ENCODE peak calls at places on chromosomes 7 and 10, in nine cellular contexts. I is AG09309; G is foreskin fibroblast; N is AG10803; M is mammary epithelial cell; H is choroid plexus epithelial cell; X is CD8-positive, alpha-beta T cell; T is Peyer's patch; J is kidney epithelial cell. P is an unnamed sample.
A peak's percentile ranks its signal among the peaks of the same experiment; 100 is the strongest.

GRCh38 chr7:99111591-99111990 is 32.3 kb downstream of the SMURF1 start:
- DNase-seq in I (no peak), G (no peak), N (no peak), M (no peak), H (no peak), X (no peak), T (no peak), J (no peak), P (no peak)

GRCh38 chr10:2882628-2883027 is 184.7 kb upstream of the PFKP start:
- DNase-seq in I (no peak), G (no peak), N (no peak), M (no peak), H (no peak), X (no peak), T (no peak), J (no peak), P (no peak)

GRCh38 chr10:3777876-3778707 is 6.9 kb downstream of the KLF6 start:
- DNase-seq in I (no peak), G (peak; percentile 14), N (peak; percentile 19), M (peak; percentile 40), H (peak; percentile 49), X (no peak), T (peak; percentile 24), J (no peak), P (peak; percentile 57)

GRCh38 chr7:132654150-132654549 is 77.9 kb upstream of the PLXNA4 start:
- DNase-seq in I (no peak), G (peak; percentile 52), N (no peak), M (no peak), H (peak; percentile 50), X (no peak), T (peak; percentile 29), J (no peak), P (peak; percentile 20)

GRCh38 chr7:147103224-147103623 is 986.6 kb downstream of the CNTNAP2 start:
- DNase-seq in I (no peak), G (no peak), N (no peak), M (no peak), H (no peak), X (no peak), T (no peak), J (no peak), P (no peak)

GRCh38 chr7:76430211-76430610 is 5.5 kb downstream of the ZP3 start:
- DNase-seq in I (no peak), G (no peak), N (no peak), M (no peak), H (no peak), X (no peak), T (peak; percentile 33), J (no peak), P (no peak)

GRCh38 chr7:39164887-39165286 is 187.2 kb downstream of the POU6F2 start:
- DNase-seq in I (no peak), G (no peak), N (no peak), M (no peak), H (no peak), X (no peak), T (no peak), J (no peak), P (no peak)

GRCh38 chr7:43105521-43106120 is 6.8 kb upstream of the HECW1 start:
- DNase-seq in I (no peak), G (peak; percentile 84), N (no peak), M (no peak), H (peak; percentile 19), X (no peak), T (no peak), J (no peak), P (peak; percentile 41)

DNA sequence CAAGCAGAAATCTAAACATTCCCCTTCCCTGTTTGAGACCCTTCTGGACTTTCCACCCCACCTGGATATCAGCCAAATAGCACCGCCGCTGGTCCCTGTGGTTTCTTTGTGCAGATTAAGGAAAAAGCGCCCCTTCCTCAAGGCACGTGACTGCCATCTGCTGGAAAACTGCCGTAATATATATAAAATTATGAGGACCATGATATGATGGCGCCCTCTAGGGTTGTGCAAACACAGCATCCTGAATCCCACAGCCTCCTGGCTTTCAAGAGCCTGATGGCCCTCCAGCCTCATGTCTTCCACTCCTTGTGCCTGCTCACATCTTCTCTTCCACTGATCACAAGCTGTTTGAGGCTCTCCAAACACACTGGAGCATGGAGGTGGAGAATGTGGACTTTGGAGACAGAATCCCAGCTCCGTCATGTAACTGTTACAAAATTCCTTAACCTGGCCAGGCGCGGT is 121.3 kb downstream of the MYL10 start:
- DNase-seq in I (no peak), G (peak; percentile 60), N (peak; percentile 31), M (peak; percentile 9), H (peak; percentile 37), X (peak; percentile 7), T (no peak), J (no peak), P (peak; percentile 28)
- TF ChIP-seq CTCF in I (peak; percentile 63), G (peak; percentile 79), N (peak; percentile 57), M (peak; percentile 53), H (peak; percentile 64), X (peak; percentile 22), T (peak; percentile 25), J (peak; percentile 95), P (peak; percentile 57)

DNA sequence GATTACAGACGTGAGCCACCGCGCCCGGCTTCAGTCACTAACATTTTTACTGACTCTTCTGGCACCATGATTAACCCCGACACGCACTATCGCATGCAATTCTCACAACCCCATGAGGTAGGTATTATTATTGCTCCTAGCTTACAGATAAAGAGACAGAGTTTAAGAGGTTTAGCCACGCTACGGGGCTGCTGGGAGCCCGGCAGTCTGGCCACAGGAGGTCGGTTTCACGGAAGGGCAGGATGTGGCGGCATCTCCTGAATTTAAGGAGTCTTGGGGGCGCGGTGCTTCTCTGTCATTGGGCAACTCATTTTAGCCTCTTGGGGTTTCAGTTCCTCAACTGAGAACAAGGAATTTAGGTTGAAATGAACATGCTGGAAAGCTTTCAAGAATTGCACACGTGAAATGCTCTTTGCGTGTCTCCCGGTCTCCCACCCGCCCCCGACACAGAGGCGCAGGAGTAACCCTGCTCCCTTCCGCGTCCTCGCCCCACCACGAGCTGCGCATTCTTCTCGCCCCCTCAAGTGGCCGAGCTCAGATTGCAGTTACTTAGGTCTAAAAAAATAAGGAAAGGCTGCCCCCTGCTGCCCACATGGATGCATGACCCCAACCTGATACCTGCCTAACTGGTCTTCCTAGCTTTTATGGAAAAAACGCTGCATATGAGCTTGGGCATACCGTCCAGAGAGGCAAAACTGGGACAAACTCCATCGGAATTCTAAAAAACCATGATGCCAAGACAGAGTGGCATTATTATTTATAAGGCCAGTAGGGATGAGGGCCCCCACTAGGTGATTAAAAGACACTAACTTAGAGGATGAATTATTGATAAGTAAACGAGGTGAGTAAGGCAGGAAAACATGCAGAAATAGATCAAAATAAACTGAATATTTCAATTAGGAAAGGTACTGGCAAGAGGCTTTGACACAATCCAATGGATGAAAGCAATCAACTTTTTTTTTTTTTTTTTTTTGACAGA is 12.4 kb downstream of the PRSS2 start:
- DNase-seq in I (peak; percentile 63), G (peak; percentile 97), N (peak; percentile 89), M (peak; percentile 75), H (peak; percentile 97), X (peak; percentile 77), T (peak; percentile 96), J (peak; percentile 64), P (peak; percentile 94)
- H3K4me3 ChIP-seq in I (peak overlapping the region; percentile 34), G (peak overlapping the region; percentile 45), N (peak overlapping the region; percentile 54), M (peak overlapping the region; percentile 38), H (peak overlapping the region; percentile 53), X (peak overlapping the region; percentile 37), T (peak overlapping the region; percentile 4), J (peak overlapping the region; percentile 27), P (peak overlapping the region; percentile 39)

DNA sequence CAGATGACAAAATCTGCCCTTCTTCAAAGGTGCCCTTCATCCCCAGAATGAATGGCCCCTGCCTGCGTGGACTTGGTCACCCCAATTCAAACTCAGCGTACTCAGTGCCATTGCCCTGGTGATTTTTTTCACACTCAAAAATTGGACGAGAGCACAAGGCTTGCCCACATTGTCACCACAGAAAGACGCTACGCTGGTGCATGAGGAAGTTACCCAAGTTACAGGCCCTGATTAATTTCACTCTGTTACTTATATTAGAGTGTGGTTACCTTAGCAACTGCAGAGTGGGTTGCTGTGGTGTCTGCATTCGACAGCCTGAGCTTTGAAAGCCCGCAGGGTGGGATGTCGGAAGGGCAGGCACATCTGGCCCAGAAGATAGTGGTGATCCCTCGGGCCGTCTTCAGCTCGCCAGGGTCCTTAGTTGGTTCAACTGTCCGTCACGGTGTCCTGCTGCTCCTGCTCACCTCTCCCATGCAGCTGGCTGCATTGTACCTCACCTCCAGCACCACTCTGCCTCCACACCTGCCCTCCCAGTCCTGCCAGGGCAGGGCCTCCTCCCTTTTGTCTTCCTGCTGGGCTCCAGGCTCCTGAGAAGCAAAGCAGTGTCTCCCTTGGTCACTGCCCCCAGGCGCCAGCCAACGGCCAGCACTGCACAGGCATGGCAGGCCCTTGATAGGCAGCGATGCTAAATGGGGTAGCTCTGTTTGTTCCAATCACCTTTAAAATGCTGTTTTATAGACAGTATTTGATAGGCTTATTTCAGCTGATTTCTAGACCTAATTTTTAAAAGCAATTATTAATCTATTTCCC is 167.3 kb downstream of the EBF3 start:
- DNase-seq in I (no peak), G (no peak), N (no peak), M (no peak), H (no peak), X (no peak), T (no peak), J (no peak), P (no peak)
- TF ChIP-seq CTCF in I (no peak), G (no peak), N (no peak), M (no peak), H (no peak), X (no peak), T (no peak), J (no peak), P (no peak)

GRCh38 chr10:15201589-15202300 is 33.3 kb upstream of the NMT2 start:
- DNase-seq in I (no peak), G (peak; percentile 55), N (peak; percentile 34), M (peak; percentile 35), H (peak; percentile 66), X (no peak), T (no peak), J (peak; percentile 39), P (peak; percentile 69)

GRCh38 chr10:15197911-15198310 is 29.4 kb upstream of the NMT2 start:
- DNase-seq in I (no peak), G (no peak), N (no peak), M (no peak), H (no peak), X (no peak), T (no peak), J (no peak), P (no peak)

GRCh38 chr10:15197276-15197675 is 28.8 kb upstream of the NMT2 start:
- DNase-seq in I (peak; percentile 42), G (peak; percentile 72), N (no peak), M (no peak), H (peak; percentile 65), X (no peak), T (no peak), J (no peak), P (peak; percentile 74)

GRCh38 chr10:15200626-15201025 is 32.1 kb upstream of the NMT2 start:
- DNase-seq in I (peak; percentile 46), G (peak; percentile 89), N (peak; percentile 88), M (peak; percentile 78), H (peak; percentile 82), X (no peak), T (no peak), J (peak; percentile 83), P (peak; percentile 82)

DNA sequence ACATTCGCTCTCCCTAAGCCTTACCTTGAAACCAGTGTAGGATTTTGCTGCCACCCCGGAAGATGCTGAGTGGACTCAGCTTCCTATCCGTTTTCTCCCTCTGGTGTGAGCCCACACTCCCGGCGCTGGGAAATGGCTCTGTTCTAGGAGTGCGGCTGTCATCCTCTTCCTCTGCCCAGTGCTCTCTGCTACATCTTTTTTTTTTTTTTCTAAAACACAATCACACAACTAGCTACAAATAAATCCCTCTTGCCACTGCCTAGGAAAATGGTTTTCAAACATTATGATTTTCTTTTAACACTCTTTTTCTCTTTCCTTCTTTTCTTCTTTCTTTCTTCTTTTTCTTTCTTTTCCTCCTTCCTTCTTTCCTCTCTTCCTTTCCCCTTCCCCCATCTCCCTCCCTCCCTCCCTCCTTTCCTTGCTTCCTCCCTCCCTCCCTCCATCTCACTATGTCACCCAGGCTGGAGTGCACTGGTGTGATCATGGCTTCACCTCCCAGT is 27.9 kb upstream of the NMT2 start:
- DNase-seq in I (no peak), G (no peak), N (no peak), M (no peak), H (no peak), X (no peak), T (no peak), J (no peak), P (no peak)
- H3K4me3 ChIP-seq in I (no peak overlapping the region), G (no peak overlapping the region), N (no peak overlapping the region), M (no peak overlapping the region), H (no peak overlapping the region), X (no peak overlapping the region), T (no peak overlapping the region), J (no peak overlapping the region), P (no peak overlapping the region)

P was measured in astrocyte of the spinal cord.